ENCODE peak calls at places on chromosomes 3 and 15, in five cellular contexts. R is Panc1, Q is HCT116, O is GM23338, B is upper lobe of left lung. W is an unnamed sample.

GRCh38 chr3:134406331-134407246 is 32.3 kb upstream of the AMOTL2 start:
- ATAC-seq in R (peak; percentile 47), Q (no peak), O (peak; percentile 89), B (peak; percentile 42), W (peak; percentile 40)

GRCh38 chr15:60649845-60650548 is 171.1 kb upstream of the ICE2 start:
- ATAC-seq in R (no peak), Q (no peak), O (peak; percentile 65), B (no peak), W (no peak)

GRCh38 chr3:123773681-123774431 is 110.3 kb downstream of the MYLK start:
- ATAC-seq in R (peak; percentile 54), Q (no peak), O (no peak), B (peak; percentile 76), W (peak; percentile 59)

GRCh38 chr3:61560452-61561373 is 658 bp upstream of the PTPRG start:
- ATAC-seq in R (peak; percentile 54), Q (peak; percentile 53), O (peak; percentile 21), B (peak; percentile 73), W (peak; percentile 48)

GRCh38 chr15:58608129-58608590 is 141.3 kb downstream of the ADAM10 start:
- ATAC-seq in R (no peak), Q (no peak), O (no peak), B (no peak), W (no peak)

GRCh38 chr3:120608506-120608905 is 12.4 kb downstream of the NDUFB4 start:
- ATAC-seq in R (no peak), Q (no peak), O (no peak), B (no peak), W (no peak)

GRCh38 chr3:158713094-158713499 is 19.2 kb downstream of the RARRES1 start:
- ATAC-seq in R (no peak), Q (no peak), O (peak; percentile 50), B (peak; percentile 39), W (peak; percentile 66)

GRCh38 chr3:32584660-32585059 is 14.0 kb upstream of the DYNC1LI1 start:
- ATAC-seq in R (no peak), Q (no peak), O (no peak), B (no peak), W (no peak)

GRCh38 chr3:116148881-116149530 is 296.3 kb downstream of the LSAMP start:
- ATAC-seq in R (peak; percentile 91), Q (no peak), O (no peak), B (no peak), W (no peak)

GRCh38 chr3:32500880-32501784 is 1.5 kb downstream of the CMTM6 start:
- ATAC-seq in R (peak; percentile 35), Q (no peak), O (peak; percentile 6), B (no peak), W (no peak)

GRCh38 chr3:179410999-179411398 is 40.3 kb downstream of the GNB4 start:
- ATAC-seq in R (no peak), Q (no peak), O (no peak), B (no peak), W (no peak)

GRCh38 chr15:78944202-78944625 is 632 bp downstream of the CTSH start:
- ATAC-seq in R (peak; percentile 56), Q (peak; percentile 18), O (peak; percentile 37), B (peak; percentile 44), W (peak; percentile 4)

GRCh38 chr15:76140069-76140454 is 80.3 kb downstream of the TMEM266 start:
- ATAC-seq in R (peak; percentile 13), Q (no peak), O (peak; percentile 70), B (no peak), W (no peak)

GRCh38 chr3:196168808-196169391 is 42.3 kb downstream of the ZDHHC19 start:
- ATAC-seq in R (peak; percentile 72), Q (no peak), O (no peak), B (no peak), W (no peak)

GRCh38 chr3:5054098-5054497 is 68.0 kb upstream of the ARL8B start:
- ATAC-seq in R (no peak), Q (no peak), O (no peak), B (peak; percentile 9), W (no peak)

GRCh38 chr15:62547584-62547983 is 382.5 kb upstream of the C2CD4B start:
- ATAC-seq in R (no peak), Q (no peak), O (no peak), B (no peak), W (peak; percentile 40)

GRCh38 chr15:99118801-99119546 is 14.1 kb downstream of the SYNM start:
- ATAC-seq in R (no peak), Q (no peak), O (no peak), B (no peak), W (no peak)
- TF ChIP-seq POLR2AphosphoS5 in R (no peak), Q (no peak), O (no peak), B (no peak), W (no peak)

DNA sequence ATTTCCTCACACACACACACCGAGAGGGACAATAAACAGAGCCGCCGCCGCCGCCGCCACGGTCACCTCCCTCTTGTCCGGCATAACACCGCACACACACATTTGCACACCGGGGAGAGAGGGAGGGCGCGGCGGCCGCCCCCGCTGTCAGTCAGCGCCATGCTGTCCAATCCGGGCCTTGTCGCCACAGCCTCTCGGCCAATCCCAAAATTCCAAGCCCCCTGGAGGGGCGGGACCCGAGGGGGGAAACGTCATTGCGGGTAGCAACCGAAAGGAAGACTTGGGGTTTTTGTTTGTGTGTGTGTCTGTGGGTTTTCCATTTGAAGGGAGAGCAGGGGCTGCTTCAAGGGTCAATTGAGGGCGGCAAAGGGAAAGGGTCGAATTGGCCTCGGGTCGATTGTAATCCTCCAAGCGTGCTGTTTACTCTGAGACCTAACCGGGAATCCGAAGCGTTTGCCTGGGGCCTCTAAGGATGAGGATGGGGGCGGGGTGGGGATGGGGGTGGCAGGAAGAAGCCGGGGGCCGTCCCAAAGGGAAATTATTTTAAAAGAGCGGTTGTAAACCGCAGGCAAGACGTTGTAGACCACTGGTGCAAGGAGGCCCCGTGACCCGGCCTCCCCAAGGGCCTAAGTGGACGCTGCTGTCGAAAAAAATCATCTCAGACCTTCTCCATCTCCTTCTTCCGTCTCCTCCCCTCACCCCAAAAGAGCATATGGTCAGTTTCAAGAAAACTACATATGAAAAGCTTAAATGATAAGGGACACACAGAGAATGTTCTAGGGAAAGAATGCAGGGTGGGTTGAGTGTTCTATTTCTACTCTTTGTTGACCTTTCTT is at the start of gene TOP2B:
- ATAC-seq in R (peak; percentile 99), Q (peak; percentile 94), O (peak; percentile 90), B (peak; percentile 100), W (peak; percentile 99)
- TF ChIP-seq POLR2AphosphoS5 in R (peak; percentile 26), Q (peak; percentile 79), O (peak; percentile 93), B (peak; percentile 73), W (peak; percentile 73)

DNA sequence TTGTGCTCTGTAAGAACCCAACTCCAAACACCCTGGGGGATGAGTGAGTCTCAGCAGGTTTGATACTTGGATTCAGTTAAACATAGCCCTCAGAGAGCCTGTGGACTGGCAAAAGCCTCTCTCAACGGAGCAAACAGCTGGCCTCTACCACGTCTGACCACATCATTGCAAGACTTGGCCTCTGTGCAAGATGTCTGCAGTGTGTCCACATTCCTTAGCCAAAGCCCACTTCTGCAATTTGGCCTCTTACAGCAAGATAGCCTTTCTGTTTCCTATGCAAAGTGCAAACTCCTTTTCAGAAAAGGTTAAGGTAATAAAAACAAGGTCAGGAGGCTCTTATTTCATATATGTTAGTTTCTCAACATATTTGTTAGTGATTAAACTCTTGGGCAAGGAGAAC is 27.9 kb downstream of the FBN1 start:
- ATAC-seq in R (no peak), Q (no peak), O (no peak), B (peak; percentile 75), W (peak; percentile 83)
- TF ChIP-seq POLR2AphosphoS5 in R (no peak), Q (no peak), O (no peak), B (peak; percentile 16), W (peak; percentile 47)

GRCh38 chr15:69587731-69588130 is 135.1 kb downstream of the RPLP1 start:
- ATAC-seq in R (no peak), Q (no peak), O (no peak), B (no peak), W (no peak)
- TF ChIP-seq POLR2AphosphoS5 in R (no peak), Q (no peak), O (no peak), B (no peak), W (no peak)

GRCh38 chr3:52443268-52443610 is 1.7 kb downstream of the SEMA3G start:
- ATAC-seq in R (no peak), Q (no peak), O (no peak), B (no peak), W (no peak)

GRCh38 chr3:52443791-52444687 is 864 bp downstream of the SEMA3G start:
- ATAC-seq in R (no peak), Q (no peak), O (no peak), B (no peak), W (no peak)

GRCh38 chr3:52446042-52446441 is 1.1 kb upstream of the SEMA3G start:
- ATAC-seq in R (no peak), Q (no peak), O (no peak), B (no peak), W (no peak)

GRCh38 chr3:52446631-52447511 is 2.0 kb upstream of the SEMA3G start:
- ATAC-seq in R (peak; percentile 58), Q (peak; percentile 63), O (peak; percentile 64), B (no peak), W (peak; percentile 60)

DNA sequence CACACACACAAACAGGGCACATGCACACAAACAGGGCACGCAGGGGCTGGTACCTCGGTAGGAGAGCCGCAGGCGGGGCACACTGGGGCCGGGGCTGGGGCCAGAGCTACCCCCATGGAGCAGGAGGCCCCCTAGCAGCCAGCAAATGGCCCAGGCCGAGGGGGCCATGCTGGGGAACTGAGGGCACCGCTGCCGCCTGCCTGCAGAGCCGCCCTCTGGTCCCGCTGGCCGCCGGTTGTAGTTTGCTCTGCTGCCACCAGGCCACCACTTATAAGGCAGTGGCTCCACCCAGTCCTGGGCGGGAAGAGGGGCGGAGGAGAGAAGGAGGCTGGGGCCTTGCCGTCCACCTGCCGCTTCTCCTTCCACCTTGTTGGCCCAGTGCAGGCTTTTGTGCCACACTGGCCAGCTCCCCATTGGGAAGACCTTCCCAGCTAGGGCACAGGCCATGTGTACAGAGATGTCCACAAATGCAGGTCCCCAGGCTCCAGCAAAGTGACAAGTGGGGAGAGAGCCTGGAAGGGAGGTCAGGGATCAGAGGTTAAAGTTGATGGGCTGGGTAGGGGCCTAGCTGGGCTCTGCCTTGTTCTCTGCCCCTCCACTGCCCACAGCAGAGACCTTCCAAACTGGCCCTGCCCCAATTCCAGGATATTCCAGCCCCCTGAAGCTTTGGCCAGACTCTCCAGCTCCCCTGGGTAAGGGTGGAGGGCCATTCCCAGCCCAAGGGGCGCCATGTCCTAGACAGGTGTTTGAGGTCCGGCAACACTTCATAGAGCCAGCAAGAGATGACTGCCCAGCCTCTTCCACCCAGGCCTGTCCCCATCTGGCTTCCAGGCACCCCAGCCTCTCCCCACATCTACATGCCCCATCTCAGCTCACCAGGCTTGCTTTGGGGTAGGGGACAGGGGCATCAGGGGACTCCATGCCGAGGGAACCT is at the start of gene SEMA3G:
- ATAC-seq in R (peak; percentile 89), Q (peak; percentile 90), O (peak; percentile 88), B (peak; percentile 83), W (peak; percentile 84)
- TF ChIP-seq POLR2AphosphoS5 in R (no peak), Q (peak; percentile 96), O (peak; percentile 65), B (peak; percentile 23), W (no peak)